ENCODE peak calls at places on chromosomes 5 and 9, in six cellular contexts. One of them, this sample, is unnamed. For H3K36me3, the result is how much of the 10 kb centered on the place peaks cover.

GRCh38 chr9:132489536-132489935 is 79.5 kb downstream of the CFAP77 start:
- DNase-seq in neural progenitor cell: no peak
- DNase-seq in astrocyte: no peak
- DNase-seq in right atrium auricular region: no peak
- DNase-seq in gastrocnemius medialis: no peak
- DNase-seq in H1: no peak
- DNase-seq in this sample: no peak

GRCh38 chr9:20640331-20641187 is 18.3 kb upstream of the MLLT3 start:
- DNase-seq in gastrocnemius medialis: no peak
- DNase-seq in H1: no peak
- DNase-seq in astrocyte: peak
- DNase-seq in neural progenitor cell: no peak
- DNase-seq in right atrium auricular region: no peak
- DNase-seq in this sample: peak

GRCh38 chr9:26856413-26857032 is 36.1 kb downstream of the CAAP1 start:
- DNase-seq in neural progenitor cell: peak
- DNase-seq in gastrocnemius medialis: no peak
- DNase-seq in right atrium auricular region: no peak
- DNase-seq in astrocyte: peak
- DNase-seq in H1: no peak
- DNase-seq in this sample: no peak

GRCh38 chr9:71929223-71929622 is 17.8 kb downstream of the C9orf85 start:
- DNase-seq in gastrocnemius medialis: no peak
- DNase-seq in H1: no peak
- DNase-seq in astrocyte: peak
- DNase-seq in neural progenitor cell: no peak
- DNase-seq in right atrium auricular region: no peak
- DNase-seq in this sample: no peak

GRCh38 chr5:73464016-73464745 is 15.6 kb upstream of the FOXD1 start:
- DNase-seq in astrocyte: peak
- DNase-seq in neural progenitor cell: no peak
- DNase-seq in gastrocnemius medialis: no peak
- DNase-seq in right atrium auricular region: no peak
- DNase-seq in H1: no peak
- DNase-seq in this sample: peak

GRCh38 chr5:82387041-82387818 is 109.1 kb upstream of the RPS23 start:
- DNase-seq in astrocyte: peak
- DNase-seq in right atrium auricular region: no peak
- DNase-seq in neural progenitor cell: no peak
- DNase-seq in gastrocnemius medialis: no peak
- DNase-seq in H1: no peak
- DNase-seq in this sample: no peak

GRCh38 chr5:113034182-113034773 is 57.7 kb downstream of the DCP2 start:
- DNase-seq in H1: no peak
- DNase-seq in neural progenitor cell: peak
- DNase-seq in right atrium auricular region: no peak
- DNase-seq in astrocyte: peak
- DNase-seq in gastrocnemius medialis: no peak
- DNase-seq in this sample: peak

GRCh38 chr9:110797611-110798010 is 129.0 kb downstream of the MUSK start:
- DNase-seq in gastrocnemius medialis: no peak
- DNase-seq in H1: no peak
- DNase-seq in right atrium auricular region: no peak
- DNase-seq in astrocyte: peak
- DNase-seq in neural progenitor cell: no peak
- DNase-seq in this sample: no peak

GRCh38 chr5:115702025-115702424 is 76.2 kb upstream of the TMED7 start:
- DNase-seq in gastrocnemius medialis: no peak
- DNase-seq in neural progenitor cell: no peak
- DNase-seq in right atrium auricular region: no peak
- DNase-seq in H1: no peak
- DNase-seq in astrocyte: no peak
- DNase-seq in this sample: no peak
- H3K36me3 ChIP-seq in gastrocnemius medialis: under half
- H3K36me3 ChIP-seq in neural progenitor cell: under half
- H3K36me3 ChIP-seq in right atrium auricular region: under half
- H3K36me3 ChIP-seq in H1: under half
- H3K36me3 ChIP-seq in astrocyte: under half
- H3K36me3 ChIP-seq in this sample: under half

GRCh38 chr5:644971-645370 is 32.8 kb downstream of the CEP72 start:
- DNase-seq in astrocyte: no peak
- DNase-seq in neural progenitor cell: no peak
- DNase-seq in H1: no peak
- DNase-seq in gastrocnemius medialis: no peak
- DNase-seq in right atrium auricular region: no peak
- DNase-seq in this sample: no peak

GRCh38 chr5:643351-643801 is 31.2 kb downstream of the CEP72 start:
- DNase-seq in astrocyte: no peak
- DNase-seq in right atrium auricular region: no peak
- DNase-seq in H1: no peak
- DNase-seq in gastrocnemius medialis: no peak
- DNase-seq in neural progenitor cell: no peak
- DNase-seq in this sample: no peak

GRCh38 chr5:642481-642880 is 30.3 kb downstream of the CEP72 start:
- DNase-seq in astrocyte: no peak
- DNase-seq in gastrocnemius medialis: no peak
- DNase-seq in H1: no peak
- DNase-seq in neural progenitor cell: no peak
- DNase-seq in right atrium auricular region: no peak
- DNase-seq in this sample: no peak

GRCh38 chr5:644509-644908 is 32.4 kb downstream of the CEP72 start:
- DNase-seq in astrocyte: no peak
- DNase-seq in neural progenitor cell: no peak
- DNase-seq in gastrocnemius medialis: no peak
- DNase-seq in H1: no peak
- DNase-seq in right atrium auricular region: no peak
- DNase-seq in this sample: no peak

GRCh38 chr5:643811-644271 is 31.7 kb downstream of the CEP72 start:
- DNase-seq in H1: no peak
- DNase-seq in neural progenitor cell: no peak
- DNase-seq in astrocyte: no peak
- DNase-seq in right atrium auricular region: no peak
- DNase-seq in gastrocnemius medialis: no peak
- DNase-seq in this sample: no peak
- H3K36me3 ChIP-seq in H1: under half
- H3K36me3 ChIP-seq in neural progenitor cell: under half
- H3K36me3 ChIP-seq in astrocyte: under half
- H3K36me3 ChIP-seq in right atrium auricular region: under half
- H3K36me3 ChIP-seq in gastrocnemius medialis: under half
- H3K36me3 ChIP-seq in this sample: under half

GRCh38 chr9:136393531-136393930 is 6.4 kb downstream of the SNAPC4 start:
- DNase-seq in gastrocnemius medialis: no peak
- DNase-seq in H1: no peak
- DNase-seq in right atrium auricular region: no peak
- DNase-seq in neural progenitor cell: no peak
- DNase-seq in astrocyte: no peak
- DNase-seq in this sample: no peak

GRCh38 chr9:136392538-136393449 is 7.2 kb downstream of the SNAPC4 start:
- DNase-seq in astrocyte: no peak
- DNase-seq in gastrocnemius medialis: no peak
- DNase-seq in H1: no peak
- DNase-seq in right atrium auricular region: no peak
- DNase-seq in neural progenitor cell: no peak
- DNase-seq in this sample: no peak

GRCh38 chr9:136395345-136396218 is 4.4 kb downstream of the SNAPC4 start:
- DNase-seq in neural progenitor cell: no peak
- DNase-seq in gastrocnemius medialis: no peak
- DNase-seq in right atrium auricular region: no peak
- DNase-seq in astrocyte: no peak
- DNase-seq in H1: no peak
- DNase-seq in this sample: no peak

GRCh38 chr9:136396219-136396515 is 3.8 kb downstream of the SNAPC4 start:
- DNase-seq in gastrocnemius medialis: no peak
- DNase-seq in H1: no peak
- DNase-seq in neural progenitor cell: no peak
- DNase-seq in astrocyte: no peak
- DNase-seq in right atrium auricular region: no peak
- DNase-seq in this sample: no peak

GRCh38 chr9:136394312-136395305 is 5.4 kb downstream of the SNAPC4 start:
- DNase-seq in astrocyte: no peak
- DNase-seq in H1: no peak
- DNase-seq in right atrium auricular region: no peak
- DNase-seq in neural progenitor cell: no peak
- DNase-seq in gastrocnemius medialis: no peak
- DNase-seq in this sample: no peak
- H3K36me3 ChIP-seq in astrocyte: under half
- H3K36me3 ChIP-seq in H1: half or more
- H3K36me3 ChIP-seq in right atrium auricular region: half or more
- H3K36me3 ChIP-seq in neural progenitor cell: under half
- H3K36me3 ChIP-seq in gastrocnemius medialis: half or more
- H3K36me3 ChIP-seq in this sample: half or more

DNA sequence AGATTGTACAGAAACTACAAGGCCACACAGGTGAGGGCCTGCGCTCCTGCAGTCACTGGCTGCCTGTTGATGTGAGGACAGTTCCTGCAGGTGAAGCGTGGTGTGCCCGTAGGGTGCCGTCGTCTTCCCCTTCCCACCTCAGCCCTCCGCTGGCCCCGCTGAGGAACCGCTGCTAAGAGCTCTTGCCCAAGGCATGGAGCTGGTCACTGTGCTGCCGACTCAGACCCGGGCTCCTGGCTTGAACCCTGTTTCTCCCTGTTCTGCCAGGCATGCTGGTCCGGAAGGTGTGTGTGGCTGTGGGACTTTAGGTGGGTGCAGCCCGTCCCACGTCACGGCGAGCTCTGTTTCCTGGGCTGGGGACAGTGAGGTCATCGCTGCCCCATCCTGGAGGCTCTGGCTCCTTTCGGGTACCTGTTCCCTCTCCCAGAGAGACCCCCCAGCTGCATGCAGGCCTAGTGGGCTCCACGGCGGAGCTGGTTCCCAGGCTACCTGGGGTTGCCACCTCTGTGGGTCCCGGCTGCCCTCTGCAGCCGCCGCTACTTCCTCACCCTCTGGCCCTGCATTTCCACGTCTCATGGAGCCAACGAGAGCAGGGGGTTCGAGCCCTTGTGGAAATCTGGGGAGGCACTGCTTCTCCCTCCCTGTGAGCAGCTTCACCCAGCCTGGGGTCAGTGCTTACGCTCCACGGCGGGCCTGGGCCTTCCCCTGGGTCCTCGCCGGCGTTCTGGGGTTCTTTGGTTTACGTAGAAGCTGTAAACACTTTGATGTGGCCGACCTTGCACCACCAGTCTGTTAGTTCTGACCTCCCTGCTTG is 7.6 kb downstream of the RNU6ATAC start:
- DNase-seq in gastrocnemius medialis: no peak
- DNase-seq in astrocyte: no peak
- DNase-seq in H1: no peak
- DNase-seq in neural progenitor cell: no peak
- DNase-seq in right atrium auricular region: no peak
- DNase-seq in this sample: no peak
- H3K36me3 ChIP-seq in gastrocnemius medialis: half or more
- H3K36me3 ChIP-seq in astrocyte: under half
- H3K36me3 ChIP-seq in H1: half or more
- H3K36me3 ChIP-seq in neural progenitor cell: under half
- H3K36me3 ChIP-seq in right atrium auricular region: half or more
- H3K36me3 ChIP-seq in this sample: under half

GRCh38 chr9:35723908-35724307 is 8.1 kb downstream of the TLN1 start:
- DNase-seq in H1: no peak
- DNase-seq in gastrocnemius medialis: no peak
- DNase-seq in right atrium auricular region: no peak
- DNase-seq in astrocyte: no peak
- DNase-seq in neural progenitor cell: no peak
- DNase-seq in this sample: no peak
- H3K36me3 ChIP-seq in H1: half or more
- H3K36me3 ChIP-seq in gastrocnemius medialis: half or more
- H3K36me3 ChIP-seq in right atrium auricular region: half or more
- H3K36me3 ChIP-seq in astrocyte: half or more
- H3K36me3 ChIP-seq in neural progenitor cell: under half
- H3K36me3 ChIP-seq in this sample: under half

GRCh38 chr5:138927539-138927938 is 52.4 kb upstream of the LRRTM2 start:
- DNase-seq in neural progenitor cell: no peak
- DNase-seq in H1: no peak
- DNase-seq in right atrium auricular region: no peak
- DNase-seq in astrocyte: no peak
- DNase-seq in gastrocnemius medialis: no peak
- DNase-seq in this sample: no peak

GRCh38 chr5:138926257-138926656 is 51.1 kb upstream of the LRRTM2 start:
- DNase-seq in neural progenitor cell: no peak
- DNase-seq in right atrium auricular region: no peak
- DNase-seq in H1: no peak
- DNase-seq in astrocyte: no peak
- DNase-seq in gastrocnemius medialis: no peak
- DNase-seq in this sample: no peak

GRCh38 chr5:138926688-138927448 is 51.7 kb upstream of the LRRTM2 start:
- DNase-seq in H1: no peak
- DNase-seq in right atrium auricular region: peak
- DNase-seq in astrocyte: no peak
- DNase-seq in neural progenitor cell: no peak
- DNase-seq in gastrocnemius medialis: no peak
- DNase-seq in this sample: no peak

GRCh38 chr5:138929571-138929955 is 54.4 kb upstream of the LRRTM2 start:
- DNase-seq in astrocyte: no peak
- DNase-seq in neural progenitor cell: no peak
- DNase-seq in gastrocnemius medialis: no peak
- DNase-seq in H1: no peak
- DNase-seq in right atrium auricular region: no peak
- DNase-seq in this sample: no peak

GRCh38 chr5:138927979-138928378 is 52.8 kb upstream of the LRRTM2 start:
- DNase-seq in gastrocnemius medialis: peak
- DNase-seq in astrocyte: no peak
- DNase-seq in H1: no peak
- DNase-seq in neural progenitor cell: no peak
- DNase-seq in right atrium auricular region: peak
- DNase-seq in this sample: peak
- H3K36me3 ChIP-seq in gastrocnemius medialis: half or more
- H3K36me3 ChIP-seq in astrocyte: half or more
- H3K36me3 ChIP-seq in H1: half or more
- H3K36me3 ChIP-seq in neural progenitor cell: under half
- H3K36me3 ChIP-seq in right atrium auricular region: half or more
- H3K36me3 ChIP-seq in this sample: half or more

GRCh38 chr5:151130235-151130921 is 27.2 kb downstream of the ANXA6 start:
- DNase-seq in neural progenitor cell: no peak
- DNase-seq in gastrocnemius medialis: no peak
- DNase-seq in astrocyte: no peak
- DNase-seq in right atrium auricular region: no peak
- DNase-seq in H1: no peak
- DNase-seq in this sample: no peak

GRCh38 chr5:151132959-151133358 is 24.6 kb downstream of the ANXA6 start:
- DNase-seq in H1: no peak
- DNase-seq in gastrocnemius medialis: no peak
- DNase-seq in astrocyte: no peak
- DNase-seq in neural progenitor cell: no peak
- DNase-seq in right atrium auricular region: no peak
- DNase-seq in this sample: no peak

GRCh38 chr5:151137067-151137825 is 20.3 kb downstream of the ANXA6 start:
- DNase-seq in gastrocnemius medialis: no peak
- DNase-seq in right atrium auricular region: no peak
- DNase-seq in neural progenitor cell: no peak
- DNase-seq in H1: no peak
- DNase-seq in astrocyte: no peak
- DNase-seq in this sample: no peak

GRCh38 chr5:151130922-151131891 is 26.4 kb downstream of the ANXA6 start:
- DNase-seq in neural progenitor cell: no peak
- DNase-seq in H1: no peak
- DNase-seq in astrocyte: no peak
- DNase-seq in gastrocnemius medialis: no peak
- DNase-seq in right atrium auricular region: no peak
- DNase-seq in this sample: no peak

GRCh38 chr5:151134228-151134627 is 23.4 kb downstream of the ANXA6 start:
- DNase-seq in gastrocnemius medialis: no peak
- DNase-seq in neural progenitor cell: no peak
- DNase-seq in astrocyte: no peak
- DNase-seq in H1: no peak
- DNase-seq in right atrium auricular region: no peak
- DNase-seq in this sample: no peak
- H3K36me3 ChIP-seq in gastrocnemius medialis: half or more
- H3K36me3 ChIP-seq in neural progenitor cell: under half
- H3K36me3 ChIP-seq in astrocyte: half or more
- H3K36me3 ChIP-seq in H1: under half
- H3K36me3 ChIP-seq in right atrium auricular region: half or more
- H3K36me3 ChIP-seq in this sample: under half